ENCODE peak calls at places on chromosome 10, in five cellular contexts. G, E, C, T and U are unnamed samples. For H3K4me1, the result is how much of the 10 kb centered on the place peaks cover.

GRCh38 chr10:19111501-19112267 is 63.1 kb downstream of the MALRD1 start:
- DNase-seq in T (no peak), C (no peak), G (peak), E (no peak), U (no peak)

GRCh38 chr10:100999742-101000601 is at the start of gene LZTS2:
- DNase-seq in E (no peak), C (no peak), T (no peak), G (no peak), U (no peak)

GRCh38 chr10:100986952-100987684 is at the start of the genes MRPL43 and TWNK:
- DNase-seq in C (peak), T (peak), E (peak), G (peak), U (peak)

GRCh38 chr10:50991496-50992355 is 82.6 kb upstream of the PRKG1 start:
- DNase-seq in T (no peak), C (no peak), G (peak), E (no peak), U (no peak)

GRCh38 chr10:63711361-63711760 is 190.2 kb downstream of the REEP3 start:
- DNase-seq in G (no peak), T (peak), E (no peak), C (no peak), U (no peak)

GRCh38 chr10:63005246-63005645 is 127.9 kb upstream of the NRBF2 start:
- DNase-seq in G (no peak), C (no peak), E (no peak), T (peak), U (no peak)

GRCh38 chr10:102132193-102132562 is 662 bp upstream of the PPRC1 start:
- DNase-seq in G (no peak), E (no peak), T (no peak), C (no peak), U (no peak)

GRCh38 chr10:4671451-4672145 is 154.4 kb upstream of the AKR1E2 start:
- DNase-seq in E (peak), T (peak), G (peak), C (no peak), U (no peak)

GRCh38 chr10:22875584-22875983 is 52.3 kb upstream of the ARMC3 start:
- DNase-seq in C (no peak), T (no peak), E (no peak), G (no peak), U (no peak)

GRCh38 chr10:129467346-129468119 is 492 bp downstream of the MGMT start:
- DNase-seq in G (peak), E (no peak), C (no peak), T (no peak), U (no peak)

DNA sequence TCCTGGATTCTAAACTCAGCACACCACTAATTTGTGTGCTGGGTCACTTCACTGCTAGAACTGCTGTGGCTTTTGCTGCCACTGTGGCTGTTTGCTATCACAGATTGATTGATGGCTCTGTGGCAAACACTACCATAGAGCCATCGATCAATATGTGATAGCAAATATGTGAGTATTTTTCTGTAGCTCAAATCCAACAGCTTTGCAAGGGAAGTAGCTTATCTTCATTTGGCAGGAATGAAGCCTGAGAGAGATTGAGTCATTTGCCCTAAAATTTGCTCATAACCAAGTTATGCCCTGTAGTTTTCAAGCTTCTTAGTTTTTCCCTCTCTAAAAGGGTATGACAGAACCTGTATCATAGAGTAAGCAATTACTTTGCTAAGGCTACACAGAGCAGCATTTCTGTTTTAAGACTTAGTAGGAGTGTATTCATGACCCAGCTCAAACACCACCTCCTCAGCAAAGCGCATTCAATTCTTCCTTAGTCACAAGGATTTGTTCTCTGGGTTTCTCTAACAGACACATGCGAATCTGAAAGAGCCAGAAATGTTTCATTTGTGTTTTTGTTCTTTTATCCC is 43.1 kb downstream of the MINPP1 start:
- DNase-seq in T (peak), C (peak), E (no peak), G (peak), U (no peak)
- H3K4me2 ChIP-seq in T (peak), C (no peak), E (no peak), G (peak), U (no peak)

GRCh38 chr10:66925896-66926719 is at the start of gene LRRTM3:
- DNase-seq in C (peak), T (peak), E (peak), G (peak), U (peak)
- H3K4me3 ChIP-seq in C (peak), T (peak), E (peak), G (no peak), U (no peak)

DNA sequence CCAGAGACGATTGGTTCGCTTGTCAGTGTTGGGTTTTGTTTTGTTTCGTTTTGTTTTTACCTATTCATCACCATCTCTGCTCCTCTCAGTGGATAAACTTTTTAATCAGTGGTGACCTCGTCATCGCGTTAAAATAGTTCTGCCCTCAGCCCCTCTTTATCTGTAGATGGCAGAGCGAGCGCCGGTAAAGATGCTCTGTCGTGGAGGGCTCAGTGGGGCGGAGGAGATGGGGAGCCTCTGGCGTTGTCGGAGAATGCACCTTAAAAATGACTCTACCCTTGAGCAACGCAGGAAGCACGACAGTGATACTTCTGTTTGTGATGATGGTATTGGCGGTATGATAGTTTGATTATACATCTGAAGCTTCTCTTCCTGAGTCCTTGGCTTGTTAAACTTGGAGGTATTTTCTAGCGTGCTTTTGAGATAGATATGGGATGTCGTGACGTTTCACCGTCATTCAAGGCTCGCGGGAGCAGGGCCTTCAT is 554 bp downstream of the CSGALNACT2 start:
- DNase-seq in T (peak), G (peak), C (no peak), E (no peak), U (peak)
- H3K4me1 ChIP-seq in T (under half), G (under half), C (under half), E (under half), U (under half)

GRCh38 chr10:126902157-126902556 is 3.1 kb upstream of the DOCK1 start:
- DNase-seq in C (no peak), G (peak), E (peak), T (peak), U (peak)
- H3K4me2 ChIP-seq in C (no peak), G (no peak), E (peak), T (peak), U (peak)

DNA sequence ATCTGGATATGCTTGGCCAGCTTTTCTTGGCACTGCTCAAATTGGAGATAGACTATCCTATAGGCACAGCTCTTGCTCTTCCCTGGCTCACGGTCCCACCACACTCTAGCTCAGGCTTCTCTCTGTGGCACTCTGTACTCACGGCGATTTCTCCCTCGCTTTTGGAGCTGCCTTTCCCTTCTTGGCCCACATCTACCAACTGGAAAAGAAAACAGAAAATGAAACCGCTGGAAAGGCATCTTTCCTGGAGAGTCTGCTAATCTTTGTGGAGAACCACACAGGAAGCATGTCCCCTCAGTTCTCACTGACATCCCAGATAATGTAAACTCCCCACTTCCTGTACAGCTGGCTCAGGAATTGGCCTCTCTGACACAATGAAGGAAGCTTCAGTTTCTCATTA is 210.0 kb downstream of the JCAD start:
- DNase-seq in C (no peak), T (peak), E (no peak), G (peak), U (no peak)
- H3K4me3 ChIP-seq in C (no peak), T (no peak), E (no peak), G (peak), U (no peak)